ENCODE peak calls at places on chromosomes 7 and 10, in six cellular contexts. Z is T-helper 9 cell, C is esophagus muscularis mucosa, T is T follicular helper cell, F is AG08395, I is RCC 7860. R is an unnamed sample.

GRCh38 chr7:74587435-74588126 is 69.9 kb upstream of the GTF2I start:
- DNase-seq in Z (no peak), F (peak; percentile 98), C (peak; percentile 96), T (no peak), I (peak; percentile 99), R (peak; percentile 100)

GRCh38 chr10:88082806-88083596 is 219.6 kb downstream of the PTEN start:
- DNase-seq in C (no peak), Z (no peak), T (no peak), F (no peak), I (no peak), R (no peak)

GRCh38 chr7:5425507-5426225 is 2.0 kb upstream of the TNRC18 start:
- DNase-seq in I (peak; percentile 76), T (no peak), F (no peak), Z (no peak), C (no peak), R (peak; percentile 87)

GRCh38 chr7:73828107-73828803 is 2.5 kb upstream of the CLDN4 start:
- DNase-seq in F (peak; percentile 37), T (no peak), C (no peak), Z (no peak), I (peak; percentile 97), R (peak; percentile 83)

GRCh38 chr7:104971290-104972071 is 42.5 kb upstream of the KMT2E start:
- DNase-seq in Z (no peak), F (peak; percentile 37), I (no peak), T (no peak), C (no peak), R (no peak)

GRCh38 chr10:71999360-72000072 is 35.3 kb downstream of the CHST3 start:
- DNase-seq in F (peak; percentile 53), I (no peak), C (no peak), T (no peak), Z (no peak), R (no peak)

GRCh38 chr10:62230344-62231138 is 38.1 kb downstream of the RTKN2 start:
- DNase-seq in Z (no peak), C (no peak), T (no peak), I (peak; percentile 83), F (no peak), R (no peak)

GRCh38 chr7:4136501-4137110 is 545.5 kb upstream of the FOXK1 start:
- DNase-seq in C (no peak), T (no peak), I (no peak), F (no peak), Z (no peak), R (no peak)

GRCh38 chr7:51031791-51032484 is 249.2 kb upstream of the GRB10 start:
- DNase-seq in F (no peak), I (no peak), T (no peak), C (no peak), Z (no peak), R (no peak)

GRCh38 chr7:132328047-132328620 is 248.1 kb downstream of the PLXNA4 start:
- DNase-seq in T (no peak), C (no peak), I (no peak), F (no peak), Z (no peak), R (no peak)